ENCODE peak calls at places on chromosomes 2 and 18, in five cellular contexts. Q, A, Z, D and U are unnamed samples.

GRCh38 chr2:191262436-191262835 is 17.2 kb downstream of the MYO1B start:
- DNase-seq in Q (peak), A (no peak), Z (no peak), D (no peak), U (no peak)

GRCh38 chr2:112995346-112995920 is 9.8 kb upstream of the IL36A start:
- DNase-seq in Q (no peak), A (no peak), Z (no peak), D (no peak), U (no peak)

GRCh38 chr18:12278765-12279682 is 24.9 kb downstream of the CIDEA start:
- DNase-seq in Q (peak), A (no peak), Z (peak), D (peak), U (peak)

GRCh38 chr2:39437522-39438296 is 624 bp upstream of the MAP4K3 start:
- DNase-seq in Q (peak), A (peak), Z (peak), D (no peak), U (no peak)

GRCh38 chr2:104378853-104379374 is 475.0 kb upstream of the POU3F3 start:
- DNase-seq in Q (no peak), A (no peak), Z (peak), D (no peak), U (no peak)

GRCh38 chr2:69641887-69642708 is 1.4 kb downstream of the AAK1 start:
- DNase-seq in Q (no peak), A (no peak), Z (no peak), D (no peak), U (no peak)

GRCh38 chr2:48320747-48321146 is 209.2 kb upstream of the STON1 start:
- DNase-seq in Q (peak), A (no peak), Z (no peak), D (no peak), U (no peak)

GRCh38 chr18:70423988-70424387 is 135.1 kb downstream of the SOCS6 start:
- DNase-seq in Q (peak), A (no peak), Z (peak), D (peak), U (no peak)

GRCh38 chr2:144567745-144568144 is 47.8 kb upstream of the ZEB2 start:
- DNase-seq in Q (no peak), A (no peak), Z (no peak), D (no peak), U (no peak)

GRCh38 chr2:171741189-171741588 is 53.9 kb downstream of the DYNC1I2 start:
- DNase-seq in Q (peak), A (no peak), Z (peak), D (no peak), U (no peak)

GRCh38 chr2:218005028-218005427 is 2.2 kb upstream of the TNS1 start:
- DNase-seq in Q (no peak), A (peak), Z (no peak), D (no peak), U (no peak)

GRCh38 chr2:104938226-104938941 is 84.5 kb downstream of the POU3F3 start:
- DNase-seq in Q (no peak), A (no peak), Z (no peak), D (no peak), U (no peak)

GRCh38 chr2:100786297-100786658 is 33.7 kb upstream of the NPAS2 start:
- DNase-seq in Q (peak), A (no peak), Z (peak), D (peak), U (peak)

GRCh38 chr2:127810156-127810636 is 775 bp downstream of the WDR33 start:
- DNase-seq in Q (peak), A (no peak), Z (peak), D (no peak), U (no peak)

GRCh38 chr2:127913808-127914457 is 28.2 kb upstream of the AMMECR1L start:
- DNase-seq in Q (no peak), A (no peak), Z (no peak), D (no peak), U (no peak)

GRCh38 chr2:84223191-84223590 is 235.9 kb downstream of the SUCLG1 start:
- DNase-seq in Q (no peak), A (no peak), Z (peak), D (no peak), U (no peak)

GRCh38 chr18:3554811-3555427 is 104.9 kb downstream of the TGIF1 start:
- DNase-seq in Q (no peak), A (no peak), Z (no peak), D (no peak), U (no peak)

GRCh38 chr2:96547751-96548161 is 11.2 kb downstream of the ARID5A start:
- DNase-seq in Q (no peak), A (no peak), Z (peak), D (no peak), U (no peak)

GRCh38 chr2:196459539-196459938 is 180.0 kb upstream of the CCDC150 start:
- DNase-seq in Q (no peak), A (no peak), Z (peak), D (peak), U (no peak)

GRCh38 chr2:118148809-118149208 is 60.5 kb downstream of the INSIG2 start:
- DNase-seq in Q (peak), A (no peak), Z (no peak), D (peak), U (no peak)

GRCh38 chr2:70937866-70938579 is 2.3 kb downstream of the ATP6V1B1 start:
- DNase-seq in Q (no peak), A (no peak), Z (no peak), D (no peak), U (no peak)

GRCh38 chr2:174331731-174332606 is 2.8 kb upstream of the SP9 start:
- DNase-seq in Q (no peak), A (no peak), Z (no peak), D (no peak), U (no peak)

GRCh38 chr2:174329157-174329715 is 5.5 kb upstream of the SP9 start:
- DNase-seq in Q (no peak), A (no peak), Z (no peak), D (no peak), U (no peak)

GRCh38 chr2:174333017-174333501 is 1.7 kb upstream of the SP9 start:
- DNase-seq in Q (no peak), A (no peak), Z (no peak), D (no peak), U (no peak)

GRCh38 chr2:174332607-174333001 is 2.1 kb upstream of the SP9 start:
- DNase-seq in Q (no peak), A (no peak), Z (no peak), D (no peak), U (no peak)

GRCh38 chr2:174330945-174331619 is 3.7 kb upstream of the SP9 start:
- DNase-seq in Q (no peak), A (no peak), Z (no peak), D (no peak), U (no peak)
- H3K4me3 ChIP-seq in Q (no peak), A (no peak), Z (no peak), D (no peak), U (no peak)

GRCh38 chr2:138780451-138780880 is 276 bp upstream of the NXPH2 start:
- DNase-seq in Q (no peak), A (peak), Z (no peak), D (no peak), U (no peak)
- H3K4me3 ChIP-seq in Q (no peak), A (peak), Z (no peak), D (no peak), U (peak)

GRCh38 chr2:30110773-30111172 is 36.0 kb upstream of the YPEL5 start:
- DNase-seq in Q (peak), A (no peak), Z (peak), D (no peak), U (no peak)

GRCh38 chr2:30115981-30116285 is 30.9 kb upstream of the YPEL5 start:
- DNase-seq in Q (no peak), A (no peak), Z (no peak), D (no peak), U (no peak)

GRCh38 chr2:30109856-30110255 is 37.0 kb upstream of the YPEL5 start:
- DNase-seq in Q (no peak), A (no peak), Z (no peak), D (no peak), U (no peak)

GRCh38 chr2:30115141-30115980 is 31.4 kb upstream of the YPEL5 start:
- DNase-seq in Q (peak), A (peak), Z (peak), D (no peak), U (peak)

DNA sequence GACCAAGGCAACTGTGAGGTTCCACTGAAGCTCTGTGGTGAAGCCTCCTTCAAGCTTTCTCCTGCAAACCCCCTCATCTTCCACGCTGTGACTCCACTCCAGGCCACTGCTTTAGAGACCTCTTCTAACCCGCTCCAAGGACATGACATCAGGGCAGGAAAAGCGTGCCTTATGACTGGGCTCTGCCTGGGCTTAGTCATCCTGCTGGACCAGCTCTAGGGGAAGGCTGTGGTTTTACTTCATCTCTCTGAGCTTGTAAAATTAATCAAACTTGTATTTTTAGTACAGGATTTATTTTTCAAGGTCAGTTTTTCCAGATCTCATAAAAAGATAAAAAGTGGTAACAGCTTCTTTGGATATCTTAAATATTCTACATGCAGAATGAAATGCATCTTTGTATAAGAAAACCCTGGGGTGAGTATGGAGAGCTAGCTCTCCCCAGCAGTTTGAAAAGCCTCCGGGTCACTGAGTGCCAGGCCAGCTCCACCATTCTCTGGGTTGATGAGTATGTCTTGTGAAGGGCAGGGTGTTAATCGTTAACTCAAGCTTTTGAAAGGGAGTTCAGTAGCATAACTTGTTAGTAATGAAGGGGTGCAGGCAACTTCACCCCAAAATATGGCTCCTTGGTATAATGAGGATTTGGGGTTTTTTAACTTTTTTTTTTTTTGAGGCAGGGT is 33.1 kb upstream of the YPEL5 start:
- DNase-seq in Q (peak), A (no peak), Z (peak), D (peak), U (peak)
- H3K4me3 ChIP-seq in Q (no peak), A (no peak), Z (no peak), D (no peak), U (no peak)

DNA sequence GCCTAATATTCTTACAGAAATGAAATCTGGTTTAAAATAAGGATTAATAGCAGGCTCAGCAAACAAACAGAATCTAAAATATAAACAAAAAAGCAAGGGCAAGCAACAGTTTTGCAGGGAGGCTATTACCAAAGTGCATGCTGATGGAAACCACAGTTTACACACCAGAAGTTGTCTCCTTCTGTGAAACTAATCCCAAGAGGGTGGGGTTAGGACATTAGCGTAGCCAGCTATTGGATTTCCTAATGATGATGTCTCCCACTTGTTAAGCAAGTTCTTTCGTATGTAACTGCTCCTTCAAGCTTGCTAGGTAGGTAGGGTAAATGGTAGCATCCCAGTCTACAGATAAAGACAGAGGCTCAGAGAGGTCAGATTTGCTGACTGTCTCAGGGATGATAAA is 65.0 kb upstream of the TSPYL6 start:
- DNase-seq in Q (peak), A (no peak), Z (no peak), D (no peak), U (no peak)
- H3K4me3 ChIP-seq in Q (no peak), A (no peak), Z (no peak), D (no peak), U (no peak)

GRCh38 chr2:204705243-204705971 is 160.1 kb downstream of the PARD3B start:
- DNase-seq in Q (peak), A (no peak), Z (peak), D (no peak), U (peak)
- H3K4me3 ChIP-seq in Q (no peak), A (no peak), Z (no peak), D (no peak), U (no peak)